ENCODE peak calls at places on chromosomes 3 and 15, in four cellular contexts. H, B, E and O are unnamed samples.

GRCh38 chr15:51046799-51047449 is 47.8 kb downstream of the TNFAIP8L3 start:
- DNase-seq in H (no peak), B (no peak), E (peak), O (no peak)

GRCh38 chr3:106688463-106688862 is 688.8 kb upstream of the CCDC54 start:
- DNase-seq in H (no peak), B (no peak), E (peak), O (peak)

GRCh38 chr3:10419637-10420232 is 85.7 kb downstream of the ATP2B2 start:
- DNase-seq in H (no peak), B (no peak), E (no peak), O (no peak)

GRCh38 chr15:98333206-98333605 is 315.1 kb upstream of the IGF1R start:
- DNase-seq in H (no peak), B (no peak), E (no peak), O (no peak)

GRCh38 chr3:171192176-171192854 is 165.8 kb upstream of the SLC2A2 start:
- DNase-seq in H (no peak), B (no peak), E (peak), O (peak)

GRCh38 chr15:30958219-30958618 is 33.2 kb downstream of the MTMR10 start:
- DNase-seq in H (no peak), B (no peak), E (peak), O (no peak)

GRCh38 chr3:30673425-30674341 is 67.3 kb downstream of the TGFBR2 start:
- DNase-seq in H (no peak), B (no peak), E (no peak), O (no peak)

GRCh38 chr3:197335428-197336132 is 37.2 kb upstream of the DLG1 start:
- DNase-seq in H (no peak), B (no peak), E (no peak), O (no peak)

GRCh38 chr3:52333869-52334557 is 17.9 kb downstream of the DNAH1 start:
- DNase-seq in H (no peak), B (no peak), E (peak), O (no peak)

GRCh38 chr3:185365281-185366211 is 2.6 kb downstream of the MAP3K13 start:
- DNase-seq in H (peak), B (no peak), E (no peak), O (no peak)

GRCh38 chr15:72340366-72340765 is 20.4 kb upstream of the CELF6 start:
- DNase-seq in H (no peak), B (no peak), E (peak), O (no peak)

GRCh38 chr3:158748237-158748828 is 16.1 kb upstream of the RARRES1 start:
- DNase-seq in H (peak), B (peak), E (peak), O (no peak)

GRCh38 chr3:150515210-150515609 is 31.1 kb downstream of the SERP1 start:
- DNase-seq in H (no peak), B (no peak), E (peak), O (no peak)

GRCh38 chr3:7707192-7707591 is 794.4 kb upstream of the LMCD1 start:
- DNase-seq in H (peak), B (no peak), E (peak), O (no peak)

GRCh38 chr3:130820976-130821375 is 72.9 kb upstream of the ATP2C1 start:
- DNase-seq in H (peak), B (no peak), E (peak), O (peak)

GRCh38 chr15:68372291-68372811 is 59.6 kb downstream of the ITGA11 start:
- DNase-seq in H (no peak), B (no peak), E (peak), O (no peak)

DNA sequence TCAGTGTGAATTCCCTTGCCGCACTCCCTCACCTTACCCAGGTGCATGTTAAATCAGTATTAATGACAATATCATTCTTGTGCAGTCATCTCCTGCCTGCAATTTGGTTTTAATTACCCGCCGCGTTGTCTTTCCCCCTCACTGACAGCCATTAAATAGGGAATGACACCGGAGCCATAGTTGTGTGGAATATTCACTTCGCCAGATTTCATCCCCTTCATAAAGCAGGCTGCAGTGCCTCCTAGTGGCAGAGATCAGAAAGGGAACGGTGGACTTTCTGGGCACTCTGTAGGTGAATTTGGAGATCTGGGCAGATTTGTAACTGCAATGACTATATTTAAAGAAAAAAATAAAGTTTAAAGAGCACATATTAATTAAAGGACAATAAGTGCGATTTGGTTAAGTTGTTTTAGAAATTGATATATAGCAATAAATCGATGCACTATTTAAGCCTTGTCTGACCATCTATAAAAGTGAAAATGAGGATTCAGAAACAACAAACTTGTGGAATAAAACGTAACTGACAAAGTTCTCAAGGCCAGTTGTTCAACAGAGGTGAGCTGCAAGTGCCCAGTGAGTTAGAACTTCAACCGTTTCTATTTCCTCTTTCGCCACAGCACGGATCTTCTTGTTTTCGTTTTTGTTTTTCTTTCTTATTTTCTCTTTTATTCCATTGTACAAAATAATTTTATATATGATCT is 725.1 kb upstream of the ARRDC4 start:
- DNase-seq in H (no peak), B (no peak), E (peak), O (no peak)
- H3K4me3 ChIP-seq in H (no peak), B (peak), E (peak), O (no peak)

DNA sequence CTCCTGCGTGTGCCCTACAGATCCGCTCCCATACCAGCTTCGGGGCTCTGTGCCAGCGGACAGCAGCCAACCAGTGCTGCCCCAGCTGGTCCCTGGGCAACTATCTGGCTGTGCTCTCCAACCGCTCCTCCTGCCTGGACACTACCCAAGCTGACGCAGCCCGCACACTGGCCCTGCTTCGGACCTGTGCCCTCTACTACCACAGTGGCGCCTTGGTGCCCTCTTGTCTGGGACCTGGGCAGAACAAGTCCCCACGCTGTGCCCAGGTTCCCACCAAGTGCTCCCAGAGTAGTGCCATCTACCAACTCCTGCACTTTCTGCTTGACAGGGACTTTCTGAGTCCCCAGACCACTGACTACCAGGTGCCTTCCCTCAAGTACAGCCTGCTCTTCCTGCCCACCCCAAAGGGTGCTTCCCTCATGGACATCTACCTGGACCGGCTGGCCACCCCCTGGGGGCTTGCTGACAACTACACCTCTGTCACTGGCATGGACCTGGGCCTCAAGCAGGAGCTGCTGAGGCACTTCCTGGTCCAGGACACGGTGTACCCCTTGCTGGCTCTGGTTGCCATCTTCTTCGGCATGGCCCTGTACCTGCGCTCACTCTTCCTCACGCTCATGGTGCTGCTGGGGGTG is 9.1 kb downstream of the DISP2 start:
- DNase-seq in H (no peak), B (peak), E (no peak), O (no peak)
- H3K4me3 ChIP-seq in H (no peak), B (peak), E (no peak), O (no peak)

GRCh38 chr3:112321867-112322652 is 10.9 kb upstream of the CD200 start:
- DNase-seq in H (no peak), B (no peak), E (no peak), O (no peak)
- H3K4me3 ChIP-seq in H (no peak), B (no peak), E (no peak), O (no peak)

GRCh38 chr3:153319691-153320552 is 157.9 kb downstream of the RAP2B start:
- DNase-seq in H (no peak), B (no peak), E (no peak), O (no peak)
- H3K4me3 ChIP-seq in H (no peak), B (peak), E (no peak), O (no peak)

DNA sequence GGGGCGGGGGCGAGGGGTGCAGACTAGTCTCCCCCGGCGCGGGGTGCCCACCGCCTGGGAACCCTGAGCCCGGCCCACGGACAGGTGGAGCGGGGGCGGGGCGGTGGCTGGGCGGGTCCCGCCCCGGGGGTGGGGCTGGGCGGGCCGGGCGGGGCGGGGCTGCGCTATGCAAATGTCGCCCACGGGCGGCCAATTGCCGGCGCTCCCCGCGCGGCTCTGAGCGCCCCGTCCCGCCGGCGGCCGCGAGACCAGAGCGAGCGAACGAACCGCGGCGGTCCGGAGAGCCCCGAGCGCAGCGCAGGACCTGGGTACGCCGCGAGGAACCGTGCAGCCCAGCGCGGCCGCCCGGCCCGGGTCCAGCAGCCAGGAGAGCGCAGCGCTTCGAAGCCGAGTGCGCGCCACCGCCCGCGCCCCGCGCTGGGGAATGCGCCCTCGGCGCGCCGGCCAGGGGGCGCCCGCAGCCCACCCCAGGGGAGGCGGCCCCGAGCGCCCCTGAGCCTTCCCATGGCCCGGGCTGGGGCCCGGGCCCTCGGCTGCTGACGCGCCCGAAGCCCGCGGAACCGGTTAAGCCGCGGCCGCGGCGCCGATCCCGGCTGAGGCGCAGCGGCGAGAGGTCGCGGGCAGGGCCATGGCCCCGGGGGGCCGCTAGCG is at the start of gene SEMA3F:
- DNase-seq in H (peak), B (peak), E (peak), O (no peak)
- H3K4me3 ChIP-seq in H (peak), B (peak), E (peak), O (peak)

GRCh38 chr3:179943097-179943880 is 93.4 kb downstream of the PEX5L start:
- DNase-seq in H (no peak), B (no peak), E (peak), O (no peak)

GRCh38 chr3:179945569-179945968 is 91.2 kb downstream of the PEX5L start:
- DNase-seq in H (no peak), B (no peak), E (no peak), O (no peak)

GRCh38 chr3:179942560-179943075 is 94.1 kb downstream of the PEX5L start:
- DNase-seq in H (no peak), B (no peak), E (no peak), O (no peak)
- H3K4me3 ChIP-seq in H (no peak), B (no peak), E (peak), O (peak)